ENCODE peak calls at places on chromosome 3, in ten cellular contexts. One of them, this sample, is unnamed.

GRCh38 chr3:33115024-33115768 is 1.4 kb downstream of the CRTAP start:
- DNase-seq in brain microvascular endothelial cell: peak; percentile 80
- DNase-seq in left lung: no peak
- DNase-seq in naive thymus-derived CD8-positive, alpha-beta T cell: no peak
- DNase-seq in ureter: peak; percentile 83
- DNase-seq in SK-N-DZ: no peak
- DNase-seq in HTR-8/SVneo: peak; percentile 28
- DNase-seq in endodermal cell: peak; percentile 58
- DNase-seq in tibial artery: peak; percentile 94
- DNase-seq in DMS153: no peak
- DNase-seq in this sample: peak; percentile 82

GRCh38 chr3:56937580-56937979 is 122.9 kb upstream of the SPATA12 start:
- DNase-seq in brain microvascular endothelial cell: no peak
- DNase-seq in tibial artery: no peak
- DNase-seq in left lung: no peak
- DNase-seq in endodermal cell: no peak
- DNase-seq in SK-N-DZ: no peak
- DNase-seq in naive thymus-derived CD8-positive, alpha-beta T cell: no peak
- DNase-seq in DMS153: no peak
- DNase-seq in HTR-8/SVneo: no peak
- DNase-seq in ureter: no peak
- DNase-seq in this sample: no peak

GRCh38 chr3:195372220-195372619 is 70.6 kb downstream of the ACAP2 start:
- DNase-seq in brain microvascular endothelial cell: no peak
- DNase-seq in HTR-8/SVneo: no peak
- DNase-seq in left lung: no peak
- DNase-seq in SK-N-DZ: no peak
- DNase-seq in endodermal cell: no peak
- DNase-seq in naive thymus-derived CD8-positive, alpha-beta T cell: no peak
- DNase-seq in tibial artery: no peak
- DNase-seq in ureter: no peak
- DNase-seq in DMS153: no peak
- DNase-seq in this sample: no peak

GRCh38 chr3:151156618-151157216 is 46.3 kb downstream of the GPR171 start:
- DNase-seq in brain microvascular endothelial cell: peak; percentile 43
- DNase-seq in HTR-8/SVneo: peak; percentile 59
- DNase-seq in tibial artery: no peak
- DNase-seq in SK-N-DZ: peak; percentile 76
- DNase-seq in DMS153: peak; percentile 36
- DNase-seq in naive thymus-derived CD8-positive, alpha-beta T cell: peak; percentile 65
- DNase-seq in endodermal cell: no peak
- DNase-seq in left lung: no peak
- DNase-seq in ureter: no peak
- DNase-seq in this sample: peak; percentile 82

GRCh38 chr3:38575279-38575843 is 74.1 kb downstream of the SCN5A start:
- DNase-seq in tibial artery: peak; percentile 38
- DNase-seq in SK-N-DZ: no peak
- DNase-seq in naive thymus-derived CD8-positive, alpha-beta T cell: no peak
- DNase-seq in left lung: no peak
- DNase-seq in brain microvascular endothelial cell: no peak
- DNase-seq in endodermal cell: peak; percentile 42
- DNase-seq in HTR-8/SVneo: no peak
- DNase-seq in ureter: no peak
- DNase-seq in DMS153: no peak
- DNase-seq in this sample: no peak

GRCh38 chr3:172675371-172676193 is 35.3 kb downstream of the NCEH1 start:
- DNase-seq in ureter: no peak
- DNase-seq in naive thymus-derived CD8-positive, alpha-beta T cell: no peak
- DNase-seq in DMS153: peak; percentile 28
- DNase-seq in left lung: no peak
- DNase-seq in brain microvascular endothelial cell: peak; percentile 44
- DNase-seq in tibial artery: no peak
- DNase-seq in SK-N-DZ: peak; percentile 65
- DNase-seq in HTR-8/SVneo: no peak
- DNase-seq in endodermal cell: peak; percentile 47
- DNase-seq in this sample: peak; percentile 64

GRCh38 chr3:196914866-196915265 is 27.5 kb downstream of the NCBP2 start:
- DNase-seq in left lung: no peak
- DNase-seq in tibial artery: no peak
- DNase-seq in SK-N-DZ: no peak
- DNase-seq in ureter: no peak
- DNase-seq in DMS153: no peak
- DNase-seq in HTR-8/SVneo: no peak
- DNase-seq in naive thymus-derived CD8-positive, alpha-beta T cell: no peak
- DNase-seq in endodermal cell: peak; percentile 80
- DNase-seq in brain microvascular endothelial cell: no peak
- DNase-seq in this sample: no peak

GRCh38 chr3:97810779-97811390 is 10.9 kb upstream of the CRYBG3 start:
- DNase-seq in left lung: no peak
- DNase-seq in HTR-8/SVneo: no peak
- DNase-seq in endodermal cell: no peak
- DNase-seq in SK-N-DZ: no peak
- DNase-seq in naive thymus-derived CD8-positive, alpha-beta T cell: no peak
- DNase-seq in DMS153: no peak
- DNase-seq in tibial artery: no peak
- DNase-seq in brain microvascular endothelial cell: no peak
- DNase-seq in ureter: no peak
- DNase-seq in this sample: no peak

GRCh38 chr3:32256206-32256605 is 17.7 kb downstream of the CMTM8 start:
- DNase-seq in ureter: no peak
- DNase-seq in naive thymus-derived CD8-positive, alpha-beta T cell: no peak
- DNase-seq in DMS153: no peak
- DNase-seq in brain microvascular endothelial cell: no peak
- DNase-seq in left lung: no peak
- DNase-seq in endodermal cell: no peak
- DNase-seq in HTR-8/SVneo: no peak
- DNase-seq in SK-N-DZ: no peak
- DNase-seq in tibial artery: no peak
- DNase-seq in this sample: no peak

GRCh38 chr3:148957586-148957985 is 33.8 kb upstream of the GYG1 start:
- DNase-seq in DMS153: no peak
- DNase-seq in tibial artery: no peak
- DNase-seq in endodermal cell: peak; percentile 79
- DNase-seq in HTR-8/SVneo: no peak
- DNase-seq in ureter: no peak
- DNase-seq in left lung: no peak
- DNase-seq in brain microvascular endothelial cell: no peak
- DNase-seq in SK-N-DZ: peak; percentile 48
- DNase-seq in naive thymus-derived CD8-positive, alpha-beta T cell: no peak
- DNase-seq in this sample: no peak

GRCh38 chr3:33940736-33941135 is 142.3 kb downstream of the PDCD6IP start:
- DNase-seq in naive thymus-derived CD8-positive, alpha-beta T cell: no peak
- DNase-seq in ureter: no peak
- DNase-seq in tibial artery: no peak
- DNase-seq in endodermal cell: no peak
- DNase-seq in SK-N-DZ: no peak
- DNase-seq in HTR-8/SVneo: no peak
- DNase-seq in DMS153: no peak
- DNase-seq in brain microvascular endothelial cell: no peak
- DNase-seq in left lung: no peak
- DNase-seq in this sample: no peak

GRCh38 chr3:52153389-52154096 is 680 bp downstream of the POC1A start:
- DNase-seq in naive thymus-derived CD8-positive, alpha-beta T cell: peak; percentile 58
- DNase-seq in brain microvascular endothelial cell: peak; percentile 2
- DNase-seq in endodermal cell: peak; percentile 85
- DNase-seq in SK-N-DZ: peak; percentile 26
- DNase-seq in tibial artery: no peak
- DNase-seq in DMS153: peak; percentile 29
- DNase-seq in left lung: peak; percentile 75
- DNase-seq in ureter: no peak
- DNase-seq in HTR-8/SVneo: peak; percentile 47
- DNase-seq in this sample: peak; percentile 2

GRCh38 chr3:143821862-143822261 is 26.4 kb downstream of the SLC9A9 start:
- DNase-seq in HTR-8/SVneo: no peak
- DNase-seq in endodermal cell: no peak
- DNase-seq in tibial artery: no peak
- DNase-seq in brain microvascular endothelial cell: no peak
- DNase-seq in ureter: no peak
- DNase-seq in naive thymus-derived CD8-positive, alpha-beta T cell: no peak
- DNase-seq in DMS153: no peak
- DNase-seq in SK-N-DZ: no peak
- DNase-seq in left lung: no peak
- DNase-seq in this sample: no peak

GRCh38 chr3:150069633-150070032 is 98.9 kb upstream of the PFN2 start:
- DNase-seq in HTR-8/SVneo: no peak
- DNase-seq in brain microvascular endothelial cell: no peak
- DNase-seq in left lung: no peak
- DNase-seq in DMS153: no peak
- DNase-seq in endodermal cell: no peak
- DNase-seq in SK-N-DZ: no peak
- DNase-seq in tibial artery: no peak
- DNase-seq in naive thymus-derived CD8-positive, alpha-beta T cell: no peak
- DNase-seq in ureter: no peak
- DNase-seq in this sample: no peak

GRCh38 chr3:136134091-136134490 is 62.0 kb downstream of the MSL2 start:
- DNase-seq in left lung: no peak
- DNase-seq in ureter: no peak
- DNase-seq in DMS153: no peak
- DNase-seq in endodermal cell: no peak
- DNase-seq in naive thymus-derived CD8-positive, alpha-beta T cell: no peak
- DNase-seq in brain microvascular endothelial cell: no peak
- DNase-seq in tibial artery: no peak
- DNase-seq in SK-N-DZ: no peak
- DNase-seq in HTR-8/SVneo: no peak
- DNase-seq in this sample: no peak

GRCh38 chr3:35338186-35338585 is 301.1 kb upstream of the ARPP21 start:
- DNase-seq in tibial artery: no peak
- DNase-seq in naive thymus-derived CD8-positive, alpha-beta T cell: no peak
- DNase-seq in DMS153: no peak
- DNase-seq in ureter: no peak
- DNase-seq in SK-N-DZ: no peak
- DNase-seq in brain microvascular endothelial cell: peak; percentile 33
- DNase-seq in endodermal cell: no peak
- DNase-seq in HTR-8/SVneo: no peak
- DNase-seq in left lung: no peak
- DNase-seq in this sample: no peak

GRCh38 chr3:189304465-189305341 is 132.9 kb downstream of the TPRG1 start:
- DNase-seq in DMS153: peak; percentile 94
- DNase-seq in brain microvascular endothelial cell: no peak
- DNase-seq in endodermal cell: no peak
- DNase-seq in SK-N-DZ: no peak
- DNase-seq in HTR-8/SVneo: peak; percentile 19
- DNase-seq in ureter: peak; percentile 46
- DNase-seq in tibial artery: no peak
- DNase-seq in left lung: peak; percentile 71
- DNase-seq in naive thymus-derived CD8-positive, alpha-beta T cell: no peak
- DNase-seq in this sample: no peak

GRCh38 chr3:191987951-191988350 is 527.0 kb downstream of the PYDC2 start:
- DNase-seq in naive thymus-derived CD8-positive, alpha-beta T cell: no peak
- DNase-seq in endodermal cell: no peak
- DNase-seq in DMS153: peak; percentile 30
- DNase-seq in left lung: no peak
- DNase-seq in HTR-8/SVneo: no peak
- DNase-seq in ureter: no peak
- DNase-seq in SK-N-DZ: no peak
- DNase-seq in brain microvascular endothelial cell: no peak
- DNase-seq in tibial artery: no peak
- DNase-seq in this sample: no peak

GRCh38 chr3:187798126-187798525 is 52.9 kb upstream of the BCL6 start:
- DNase-seq in HTR-8/SVneo: no peak
- DNase-seq in DMS153: no peak
- DNase-seq in brain microvascular endothelial cell: no peak
- DNase-seq in tibial artery: no peak
- DNase-seq in ureter: no peak
- DNase-seq in endodermal cell: no peak
- DNase-seq in SK-N-DZ: no peak
- DNase-seq in naive thymus-derived CD8-positive, alpha-beta T cell: no peak
- DNase-seq in left lung: no peak
- DNase-seq in this sample: no peak

GRCh38 chr3:108171095-108171494 is 51.1 kb downstream of the IFT57 start:
- DNase-seq in tibial artery: no peak
- DNase-seq in left lung: no peak
- DNase-seq in naive thymus-derived CD8-positive, alpha-beta T cell: no peak
- DNase-seq in brain microvascular endothelial cell: no peak
- DNase-seq in SK-N-DZ: no peak
- DNase-seq in DMS153: no peak
- DNase-seq in HTR-8/SVneo: no peak
- DNase-seq in ureter: no peak
- DNase-seq in endodermal cell: no peak
- DNase-seq in this sample: no peak

GRCh38 chr3:155853214-155854146 is 747 bp downstream of the SLC33A1 start:
- DNase-seq in naive thymus-derived CD8-positive, alpha-beta T cell: peak; percentile 66
- DNase-seq in SK-N-DZ: no peak
- DNase-seq in ureter: no peak
- DNase-seq in brain microvascular endothelial cell: no peak
- DNase-seq in HTR-8/SVneo: no peak
- DNase-seq in left lung: peak; percentile 86
- DNase-seq in DMS153: no peak
- DNase-seq in endodermal cell: peak; percentile 77
- DNase-seq in tibial artery: no peak
- DNase-seq in this sample: no peak

GRCh38 chr3:45904931-45905330 is 18.6 kb downstream of the CCR9 start:
- DNase-seq in HTR-8/SVneo: no peak
- DNase-seq in left lung: no peak
- DNase-seq in brain microvascular endothelial cell: no peak
- DNase-seq in tibial artery: no peak
- DNase-seq in DMS153: no peak
- DNase-seq in endodermal cell: no peak
- DNase-seq in ureter: no peak
- DNase-seq in SK-N-DZ: no peak
- DNase-seq in naive thymus-derived CD8-positive, alpha-beta T cell: no peak
- DNase-seq in this sample: no peak

GRCh38 chr3:189699873-189700272 is 68.7 kb downstream of the TP63 start:
- DNase-seq in ureter: no peak
- DNase-seq in DMS153: no peak
- DNase-seq in tibial artery: no peak
- DNase-seq in HTR-8/SVneo: no peak
- DNase-seq in left lung: no peak
- DNase-seq in brain microvascular endothelial cell: no peak
- DNase-seq in SK-N-DZ: no peak
- DNase-seq in naive thymus-derived CD8-positive, alpha-beta T cell: no peak
- DNase-seq in endodermal cell: no peak
- DNase-seq in this sample: no peak

GRCh38 chr3:127033171-127033570 is 50.3 kb downstream of the PLXNA1 start:
- DNase-seq in brain microvascular endothelial cell: no peak
- DNase-seq in DMS153: no peak
- DNase-seq in endodermal cell: no peak
- DNase-seq in ureter: no peak
- DNase-seq in left lung: peak; percentile 51
- DNase-seq in SK-N-DZ: no peak
- DNase-seq in tibial artery: no peak
- DNase-seq in naive thymus-derived CD8-positive, alpha-beta T cell: no peak
- DNase-seq in HTR-8/SVneo: no peak
- DNase-seq in this sample: no peak

GRCh38 chr3:50269977-50270413 is 1.0 kb downstream of the SEMA3B start:
- DNase-seq in tibial artery: no peak
- DNase-seq in naive thymus-derived CD8-positive, alpha-beta T cell: no peak
- DNase-seq in left lung: no peak
- DNase-seq in endodermal cell: no peak
- DNase-seq in ureter: peak; percentile 44
- DNase-seq in HTR-8/SVneo: peak; percentile 60
- DNase-seq in SK-N-DZ: no peak
- DNase-seq in brain microvascular endothelial cell: no peak
- DNase-seq in DMS153: no peak
- DNase-seq in this sample: peak; percentile 54

GRCh38 chr3:41173926-41174702 is 25.2 kb upstream of the CTNNB1 start:
- DNase-seq in endodermal cell: peak; percentile 51
- DNase-seq in naive thymus-derived CD8-positive, alpha-beta T cell: no peak
- DNase-seq in HTR-8/SVneo: no peak
- DNase-seq in brain microvascular endothelial cell: no peak
- DNase-seq in SK-N-DZ: no peak
- DNase-seq in left lung: no peak
- DNase-seq in ureter: no peak
- DNase-seq in tibial artery: no peak
- DNase-seq in DMS153: no peak
- DNase-seq in this sample: no peak

GRCh38 chr3:14388200-14388599 is 14.2 kb upstream of the SLC6A6 start:
- DNase-seq in tibial artery: no peak
- DNase-seq in ureter: no peak
- DNase-seq in SK-N-DZ: no peak
- DNase-seq in DMS153: no peak
- DNase-seq in left lung: peak; percentile 41
- DNase-seq in naive thymus-derived CD8-positive, alpha-beta T cell: no peak
- DNase-seq in endodermal cell: no peak
- DNase-seq in HTR-8/SVneo: no peak
- DNase-seq in brain microvascular endothelial cell: no peak
- DNase-seq in this sample: no peak

GRCh38 chr3:54344601-54345216 is 222.4 kb downstream of the CACNA2D3 start:
- DNase-seq in brain microvascular endothelial cell: no peak
- DNase-seq in left lung: no peak
- DNase-seq in SK-N-DZ: no peak
- DNase-seq in endodermal cell: peak; percentile 60
- DNase-seq in naive thymus-derived CD8-positive, alpha-beta T cell: no peak
- DNase-seq in DMS153: no peak
- DNase-seq in ureter: no peak
- DNase-seq in tibial artery: no peak
- DNase-seq in HTR-8/SVneo: no peak
- DNase-seq in this sample: no peak

This sample was measured in kidney glomerular epithelial cell.